ENCODE peak calls at places on chromosomes 11 and 22, in nine cellular contexts. P, U, W, C, B, Q, J, H and O are unnamed samples.

GRCh38 chr22:36010913-36011312 is 17.7 kb downstream of the RBFOX2 start:
- DNase-seq in P (no peak), U (no peak), W (no peak), C (no peak), B (no peak), Q (peak), J (no peak), H (no peak), O (no peak)

GRCh38 chr22:37951305-37951704 is 2.1 kb downstream of the C22orf23 start:
- DNase-seq in P (no peak), U (no peak), W (no peak), C (no peak), B (peak), Q (peak), J (no peak), H (no peak), O (no peak)

GRCh38 chr11:61733120-61733978 is 19.1 kb upstream of the MYRF start:
- DNase-seq in P (peak), U (peak), W (peak), C (peak), B (peak), Q (peak), J (peak), H (peak), O (peak)

GRCh38 chr22:35258144-35258988 is 1.1 kb downstream of the HMGXB4 start:
- DNase-seq in P (no peak), U (no peak), W (no peak), C (no peak), B (peak), Q (peak), J (no peak), H (peak), O (peak)

GRCh38 chr11:78704811-78705210 is 130.1 kb upstream of the NARS2 start:
- DNase-seq in P (no peak), U (no peak), W (no peak), C (no peak), B (no peak), Q (no peak), J (no peak), H (no peak), O (no peak)

GRCh38 chr11:3095712-3096361 is 38.6 kb upstream of the CARS1 start:
- DNase-seq in P (no peak), U (no peak), W (no peak), C (no peak), B (peak), Q (peak), J (no peak), H (no peak), O (peak)

GRCh38 chr11:121494355-121495099 is 41.8 kb upstream of the SORL1-AS1 start:
- DNase-seq in P (no peak), U (no peak), W (no peak), C (no peak), B (no peak), Q (no peak), J (no peak), H (no peak), O (no peak)

GRCh38 chr11:44524751-44525171 is 40.7 kb upstream of the CD82 start:
- DNase-seq in P (no peak), U (no peak), W (no peak), C (no peak), B (no peak), Q (no peak), J (no peak), H (no peak), O (no peak)

GRCh38 chr11:350723-351255 is 18.5 kb upstream of the B4GALNT4 start:
- DNase-seq in P (no peak), U (no peak), W (no peak), C (no peak), B (no peak), Q (peak), J (no peak), H (no peak), O (peak)

GRCh38 chr11:45541693-45542434 is 123.6 kb downstream of the CHST1 start:
- DNase-seq in P (no peak), U (no peak), W (no peak), C (no peak), B (no peak), Q (no peak), J (no peak), H (no peak), O (no peak)

GRCh38 chr22:42856179-42856864 is 751 bp downstream of the ARFGAP3 start:
- DNase-seq in P (no peak), U (no peak), W (peak), C (peak), B (peak), Q (peak), J (peak), H (no peak), O (peak)

GRCh38 chr11:17473071-17473744 is 3.4 kb downstream of the ABCC8 start:
- DNase-seq in P (no peak), U (peak), W (no peak), C (no peak), B (peak), Q (peak), J (no peak), H (peak), O (peak)

GRCh38 chr11:47389577-47390072 is 11.3 kb upstream of the SPI1 start:
- DNase-seq in P (no peak), U (no peak), W (no peak), C (no peak), B (no peak), Q (no peak), J (no peak), H (no peak), O (no peak)

GRCh38 chr11:45665206-45665932 is at the start of gene CHST1:
- DNase-seq in P (no peak), U (peak), W (no peak), C (peak), B (peak), Q (peak), J (no peak), H (no peak), O (peak)

GRCh38 chr11:123301696-123302400 is 106.8 kb upstream of the CLMP start:
- DNase-seq in P (no peak), U (peak), W (peak), C (peak), B (peak), Q (peak), J (peak), H (peak), O (peak)

GRCh38 chr11:78586452-78587046 is 11.9 kb upstream of the NARS2 start:
- DNase-seq in P (no peak), U (no peak), W (no peak), C (no peak), B (no peak), Q (no peak), J (no peak), H (no peak), O (no peak)

GRCh38 chr11:47254381-47254780 is 3.4 kb upstream of the NR1H3 start:
- DNase-seq in P (no peak), U (no peak), W (no peak), C (no peak), B (no peak), Q (no peak), J (no peak), H (no peak), O (no peak)

GRCh38 chr11:111378773-111379499 is at the start of gene POU2AF1:
- DNase-seq in P (peak), U (no peak), W (no peak), C (peak), B (peak), Q (peak), J (peak), H (no peak), O (no peak)

GRCh38 chr22:38311331-38311635 is 6.0 kb downstream of the CSNK1E start:
- DNase-seq in P (no peak), U (no peak), W (no peak), C (no peak), B (no peak), Q (no peak), J (no peak), H (no peak), O (no peak)

GRCh38 chr11:15541079-15541478 is 426.4 kb downstream of the INSC start:
- DNase-seq in P (no peak), U (no peak), W (no peak), C (no peak), B (no peak), Q (no peak), J (no peak), H (no peak), O (no peak)